ENCODE peak calls at places on chromosomes 12 and 14, in eight cellular contexts. One of them, this sample, is unnamed.

GRCh38 chr12:110743571-110744093 is 941 bp upstream of the PPP1CC start:
- DNase-seq in A549: peak
- DNase-seq in GM12878: no peak
- DNase-seq in HCT116: no peak
- DNase-seq in HepG2: no peak
- DNase-seq in IMR-90: no peak
- DNase-seq in SK-N-SH: peak
- DNase-seq in K562: peak
- DNase-seq in this sample: no peak

GRCh38 chr12:116558280-116559079 is 701 bp upstream of the MAP1LC3B2 start:
- DNase-seq in A549: no peak
- DNase-seq in GM12878: no peak
- DNase-seq in HCT116: no peak
- DNase-seq in HepG2: no peak
- DNase-seq in IMR-90: no peak
- DNase-seq in SK-N-SH: no peak
- DNase-seq in K562: peak
- DNase-seq in this sample: no peak

GRCh38 chr12:6374028-6374780 is 1.2 kb downstream of the SCNN1A start:
- DNase-seq in A549: no peak
- DNase-seq in GM12878: no peak
- DNase-seq in HCT116: no peak
- DNase-seq in HepG2: no peak
- DNase-seq in IMR-90: no peak
- DNase-seq in SK-N-SH: no peak
- DNase-seq in K562: no peak
- DNase-seq in this sample: no peak

GRCh38 chr12:87995581-87996178 is 33.5 kb downstream of the C12orf50 start:
- DNase-seq in A549: peak
- DNase-seq in GM12878: no peak
- DNase-seq in HCT116: peak
- DNase-seq in HepG2: peak
- DNase-seq in IMR-90: peak
- DNase-seq in SK-N-SH: peak
- DNase-seq in K562: peak
- DNase-seq in this sample: peak

GRCh38 chr14:105324080-105324778 is 9.7 kb downstream of the PACS2 start:
- DNase-seq in A549: no peak
- DNase-seq in GM12878: no peak
- DNase-seq in HCT116: no peak
- DNase-seq in HepG2: no peak
- DNase-seq in IMR-90: no peak
- DNase-seq in SK-N-SH: peak
- DNase-seq in K562: no peak
- DNase-seq in this sample: no peak

GRCh38 chr12:57096099-57096572 is 7.2 kb downstream of the NAB2 start:
- DNase-seq in A549: no peak
- DNase-seq in GM12878: no peak
- DNase-seq in HCT116: no peak
- DNase-seq in HepG2: no peak
- DNase-seq in IMR-90: no peak
- DNase-seq in SK-N-SH: peak
- DNase-seq in K562: peak
- DNase-seq in this sample: no peak

GRCh38 chr14:102733326-102733725 is 43.9 kb upstream of the TRAF3 start:
- DNase-seq in A549: no peak
- DNase-seq in GM12878: no peak
- DNase-seq in HCT116: no peak
- DNase-seq in HepG2: no peak
- DNase-seq in IMR-90: no peak
- DNase-seq in SK-N-SH: no peak
- DNase-seq in K562: no peak
- DNase-seq in this sample: no peak

GRCh38 chr12:2083008-2083407 is 30.2 kb downstream of the CACNA1C start:
- DNase-seq in A549: no peak
- DNase-seq in GM12878: no peak
- DNase-seq in HCT116: no peak
- DNase-seq in HepG2: no peak
- DNase-seq in IMR-90: peak
- DNase-seq in SK-N-SH: no peak
- DNase-seq in K562: no peak
- DNase-seq in this sample: no peak

GRCh38 chr12:52342781-52343490 is 21.7 kb upstream of the KRT83 start:
- DNase-seq in A549: no peak
- DNase-seq in GM12878: no peak
- DNase-seq in HCT116: no peak
- DNase-seq in HepG2: no peak
- DNase-seq in IMR-90: no peak
- DNase-seq in SK-N-SH: no peak
- DNase-seq in K562: no peak
- DNase-seq in this sample: no peak

GRCh38 chr12:13100610-13100881 is 2.9 kb downstream of the GSG1 start:
- DNase-seq in A549: no peak
- DNase-seq in GM12878: no peak
- DNase-seq in HCT116: no peak
- DNase-seq in HepG2: no peak
- DNase-seq in IMR-90: no peak
- DNase-seq in SK-N-SH: no peak
- DNase-seq in K562: no peak
- DNase-seq in this sample: no peak

GRCh38 chr14:99807413-99808132 is 14.4 kb downstream of the EML1 start:
- DNase-seq in A549: peak
- DNase-seq in GM12878: no peak
- DNase-seq in HCT116: no peak
- DNase-seq in HepG2: no peak
- DNase-seq in IMR-90: no peak
- DNase-seq in SK-N-SH: no peak
- DNase-seq in K562: no peak
- DNase-seq in this sample: no peak

GRCh38 chr14:89750206-89750867 is 204.2 kb downstream of the EFCAB11 start:
- DNase-seq in A549: no peak
- DNase-seq in GM12878: no peak
- DNase-seq in HCT116: no peak
- DNase-seq in HepG2: no peak
- DNase-seq in IMR-90: peak
- DNase-seq in SK-N-SH: no peak
- DNase-seq in K562: no peak
- DNase-seq in this sample: no peak

GRCh38 chr14:90781344-90781761 is 34.9 kb downstream of the TTC7B start:
- DNase-seq in A549: no peak
- DNase-seq in GM12878: no peak
- DNase-seq in HCT116: no peak
- DNase-seq in HepG2: no peak
- DNase-seq in IMR-90: peak
- DNase-seq in SK-N-SH: no peak
- DNase-seq in K562: no peak
- DNase-seq in this sample: no peak

GRCh38 chr12:50072198-50072907 is 12.8 kb upstream of the SMARCD1 start:
- DNase-seq in A549: no peak
- DNase-seq in GM12878: no peak
- DNase-seq in HCT116: no peak
- DNase-seq in HepG2: no peak
- DNase-seq in IMR-90: no peak
- DNase-seq in SK-N-SH: no peak
- DNase-seq in K562: peak
- DNase-seq in this sample: no peak

GRCh38 chr12:49264873-49265792 is at the start of gene TUBA1C:
- DNase-seq in A549: peak
- DNase-seq in GM12878: peak
- DNase-seq in HCT116: peak
- DNase-seq in HepG2: peak
- DNase-seq in IMR-90: peak
- DNase-seq in SK-N-SH: no peak
- DNase-seq in K562: peak
- DNase-seq in this sample: peak

GRCh38 chr12:53063708-53064612 is 14.1 kb downstream of the TNS2 start:
- DNase-seq in A549: no peak
- DNase-seq in GM12878: no peak
- DNase-seq in HCT116: no peak
- DNase-seq in HepG2: no peak
- DNase-seq in IMR-90: peak
- DNase-seq in SK-N-SH: no peak
- DNase-seq in K562: no peak
- DNase-seq in this sample: no peak

GRCh38 chr14:87483651-87484260 is 509.2 kb downstream of the GALC start:
- DNase-seq in A549: no peak
- DNase-seq in GM12878: no peak
- DNase-seq in HCT116: no peak
- DNase-seq in HepG2: no peak
- DNase-seq in IMR-90: peak
- DNase-seq in SK-N-SH: no peak
- DNase-seq in K562: no peak
- DNase-seq in this sample: no peak

GRCh38 chr12:50111693-50112455 is at the start of gene COX14:
- DNase-seq in A549: peak
- DNase-seq in GM12878: peak
- DNase-seq in HCT116: peak
- DNase-seq in HepG2: peak
- DNase-seq in IMR-90: peak
- DNase-seq in SK-N-SH: peak
- DNase-seq in K562: peak
- DNase-seq in this sample: peak

GRCh38 chr12:127078577-127079350 is 1188.2 kb upstream of the TMEM132C start:
- DNase-seq in A549: no peak
- DNase-seq in GM12878: no peak
- DNase-seq in HCT116: no peak
- DNase-seq in HepG2: no peak
- DNase-seq in IMR-90: no peak
- DNase-seq in SK-N-SH: no peak
- DNase-seq in K562: no peak
- DNase-seq in this sample: no peak

GRCh38 chr12:89756638-89757321 is 48.1 kb upstream of the ATP2B1 start:
- DNase-seq in A549: peak
- DNase-seq in GM12878: peak
- DNase-seq in HCT116: peak
- DNase-seq in HepG2: peak
- DNase-seq in IMR-90: peak
- DNase-seq in SK-N-SH: no peak
- DNase-seq in K562: peak
- DNase-seq in this sample: no peak

GRCh38 chr12:104485651-104486341 is 29.0 kb downstream of the CHST11 start:
- DNase-seq in A549: no peak
- DNase-seq in GM12878: no peak
- DNase-seq in HCT116: no peak
- DNase-seq in HepG2: no peak
- DNase-seq in IMR-90: no peak
- DNase-seq in SK-N-SH: no peak
- DNase-seq in K562: peak
- DNase-seq in this sample: no peak

GRCh38 chr14:104435147-104436046 is 144.2 kb upstream of the C14orf180 start:
- DNase-seq in A549: no peak
- DNase-seq in GM12878: no peak
- DNase-seq in HCT116: no peak
- DNase-seq in HepG2: no peak
- DNase-seq in IMR-90: no peak
- DNase-seq in SK-N-SH: no peak
- DNase-seq in K562: no peak
- DNase-seq in this sample: no peak

GRCh38 chr12:76266797-76267196 is 81.4 kb downstream of the BBS10 start:
- DNase-seq in A549: peak
- DNase-seq in GM12878: no peak
- DNase-seq in HCT116: no peak
- DNase-seq in HepG2: no peak
- DNase-seq in IMR-90: peak
- DNase-seq in SK-N-SH: no peak
- DNase-seq in K562: no peak
- DNase-seq in this sample: no peak

GRCh38 chr14:22432348-22432976 is 156.6 kb downstream of the DAD1 start:
- DNase-seq in A549: peak
- DNase-seq in GM12878: no peak
- DNase-seq in HCT116: peak
- DNase-seq in HepG2: no peak
- DNase-seq in IMR-90: peak
- DNase-seq in SK-N-SH: no peak
- DNase-seq in K562: no peak
- DNase-seq in this sample: no peak
- TF ChIP-seq RAD21 in A549: no peak
- TF ChIP-seq RAD21 in GM12878: no peak
- TF ChIP-seq RAD21 in HCT116: no peak
- TF ChIP-seq RAD21 in HepG2: no peak
- TF ChIP-seq RAD21 in IMR-90: no peak
- TF ChIP-seq RAD21 in SK-N-SH: no peak
- TF ChIP-seq RAD21 in K562: no peak
- TF ChIP-seq RAD21 in this sample: no peak

DNA sequence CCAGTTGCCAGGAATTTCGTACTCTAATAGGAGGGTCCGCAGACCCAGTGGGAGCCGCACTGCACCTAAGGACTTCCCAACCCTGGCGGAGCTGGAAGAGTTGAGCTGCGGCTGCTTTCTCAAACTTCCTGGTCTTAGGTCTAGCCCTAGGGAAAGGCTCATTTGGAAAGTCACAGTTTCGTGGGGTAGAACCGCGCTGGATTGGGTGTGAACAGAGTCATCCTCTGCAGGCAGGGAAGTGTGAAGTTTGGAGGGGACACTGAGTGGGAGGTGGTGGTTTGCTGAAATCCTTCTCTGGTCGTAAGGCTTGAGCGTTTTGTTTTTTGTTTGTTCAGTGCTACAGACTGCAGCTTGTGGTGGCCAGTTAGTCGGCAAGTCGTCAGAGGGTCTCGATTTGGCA is 18.8 kb downstream of the PRKAB1 start:
- DNase-seq in A549: no peak
- DNase-seq in GM12878: no peak
- DNase-seq in HCT116: no peak
- DNase-seq in HepG2: no peak
- DNase-seq in IMR-90: no peak
- DNase-seq in SK-N-SH: no peak
- DNase-seq in K562: no peak
- DNase-seq in this sample: no peak
- TF ChIP-seq RAD21 in A549: no peak
- TF ChIP-seq RAD21 in GM12878: no peak
- TF ChIP-seq RAD21 in HCT116: no peak
- TF ChIP-seq RAD21 in HepG2: no peak
- TF ChIP-seq RAD21 in IMR-90: no peak
- TF ChIP-seq RAD21 in SK-N-SH: no peak
- TF ChIP-seq RAD21 in K562: no peak
- TF ChIP-seq RAD21 in this sample: no peak

GRCh38 chr14:51401756-51402155 is 161.7 kb downstream of the TMX1 start:
- DNase-seq in A549: no peak
- DNase-seq in GM12878: no peak
- DNase-seq in HCT116: no peak
- DNase-seq in HepG2: no peak
- DNase-seq in IMR-90: no peak
- DNase-seq in SK-N-SH: no peak
- DNase-seq in K562: no peak
- DNase-seq in this sample: no peak
- TF ChIP-seq RAD21 in A549: no peak
- TF ChIP-seq RAD21 in GM12878: no peak
- TF ChIP-seq RAD21 in HCT116: no peak
- TF ChIP-seq RAD21 in HepG2: no peak
- TF ChIP-seq RAD21 in IMR-90: no peak
- TF ChIP-seq RAD21 in SK-N-SH: no peak
- TF ChIP-seq RAD21 in K562: no peak
- TF ChIP-seq RAD21 in this sample: no peak

DNA sequence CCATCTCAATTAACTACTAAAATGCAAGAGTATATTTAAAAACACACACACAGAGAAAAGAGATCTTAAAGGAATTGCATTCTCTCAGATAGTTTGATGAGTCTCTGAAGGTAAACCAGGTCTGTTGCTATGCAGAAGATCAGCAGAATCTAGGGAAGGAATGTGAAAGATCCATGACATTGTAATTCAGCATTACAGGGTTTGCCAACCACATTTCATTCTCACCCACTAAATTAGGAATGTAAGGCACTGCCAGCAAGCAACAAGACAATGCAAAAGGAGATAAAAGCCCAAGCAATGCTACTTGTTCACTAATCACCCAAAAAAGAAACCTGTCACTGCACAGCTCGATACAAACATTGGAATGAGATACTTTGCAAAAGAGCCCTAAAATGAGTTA is 106.3 kb downstream of the LRIG3 start:
- DNase-seq in A549: no peak
- DNase-seq in GM12878: no peak
- DNase-seq in HCT116: no peak
- DNase-seq in HepG2: no peak
- DNase-seq in IMR-90: no peak
- DNase-seq in SK-N-SH: no peak
- DNase-seq in K562: no peak
- DNase-seq in this sample: no peak
- TF ChIP-seq RAD21 in A549: no peak
- TF ChIP-seq RAD21 in GM12878: no peak
- TF ChIP-seq RAD21 in HCT116: no peak
- TF ChIP-seq RAD21 in HepG2: no peak
- TF ChIP-seq RAD21 in IMR-90: no peak
- TF ChIP-seq RAD21 in SK-N-SH: no peak
- TF ChIP-seq RAD21 in K562: no peak
- TF ChIP-seq RAD21 in this sample: no peak

This sample was measured in H1.